ENCODE peak calls at places on chromosomes 11 and 22, in nine cellular contexts. I is heart left ventricle, K is thyroid gland, X is stomach, O is kidney, P is A549, V is neural progenitor cell, E is body of pancreas, C is mammary epithelial cell. S is an unnamed sample. For H3K4me1, the result is how much of the 10 kb centered on the place peaks cover.

GRCh38 chr22:22531770-22532546 is 11.9 kb upstream of the ZNF280A start:
- DNase-seq in I (no peak), K (no peak), X (no peak), O (no peak), P (no peak), V (no peak), E (no peak), C (no peak), S (no peak)

GRCh38 chr22:37654556-37655251 is 3.8 kb upstream of the PDXP start:
- DNase-seq in I (no peak), K (no peak), X (no peak), O (no peak), P (no peak), V (no peak), E (no peak), C (no peak), S (no peak)

GRCh38 chr11:19876750-19877149 is 164.1 kb downstream of the NAV2 start:
- DNase-seq in I (no peak), K (no peak), X (no peak), O (no peak), P (no peak), V (no peak), E (no peak), C (no peak), S (no peak)

GRCh38 chr11:46948378-46949131 is 12.0 kb downstream of the CSTPP1 start:
- DNase-seq in I (no peak), K (no peak), X (no peak), O (no peak), P (peak), V (no peak), E (no peak), C (peak), S (no peak)

GRCh38 chr22:43314611-43315010 is 28.6 kb downstream of the SCUBE1 start:
- DNase-seq in I (no peak), K (no peak), X (no peak), O (no peak), P (no peak), V (no peak), E (no peak), C (no peak), S (no peak)

GRCh38 chr11:64246874-64247728 is at the start of gene PPP1R14B:
- DNase-seq in I (peak), K (peak), X (peak), O (peak), P (peak), V (peak), E (peak), C (peak), S (peak)

GRCh38 chr11:115555336-115556090 is 51.3 kb upstream of the CADM1 start:
- DNase-seq in I (no peak), K (no peak), X (no peak), O (no peak), P (no peak), V (no peak), E (no peak), C (no peak), S (no peak)

GRCh38 chr11:706439-706956 is 467 bp downstream of the EPS8L2 start:
- DNase-seq in I (peak), K (peak), X (peak), O (peak), P (peak), V (no peak), E (peak), C (peak), S (no peak)

GRCh38 chr22:37741312-37741795 is 44.5 kb downstream of the TRIOBP start:
- DNase-seq in I (peak), K (peak), X (peak), O (peak), P (peak), V (peak), E (peak), C (peak), S (peak)

GRCh38 chr11:112745958-112746357 is 215.3 kb upstream of the NCAM1 start:
- DNase-seq in I (no peak), K (no peak), X (no peak), O (no peak), P (no peak), V (no peak), E (no peak), C (no peak), S (no peak)

GRCh38 chr22:39444247-39444800 is 12.5 kb upstream of the MGAT3 start:
- DNase-seq in I (no peak), K (no peak), X (no peak), O (peak), P (no peak), V (no peak), E (no peak), C (no peak), S (no peak)

GRCh38 chr11:133064152-133064877 is 468.0 kb downstream of the OPCML start:
- DNase-seq in I (peak), K (peak), X (peak), O (peak), P (no peak), V (peak), E (peak), C (peak), S (peak)

GRCh38 chr11:86160546-86161149 is 83.9 kb upstream of the EED start:
- DNase-seq in I (no peak), K (no peak), X (no peak), O (no peak), P (peak), V (no peak), E (no peak), C (peak), S (no peak)

GRCh38 chr22:24059121-24059520 is 48.0 kb downstream of the CABIN1 start:
- DNase-seq in I (no peak), K (no peak), X (no peak), O (no peak), P (no peak), V (no peak), E (peak), C (no peak), S (no peak)

GRCh38 chr11:26227311-26227710 is 104.6 kb upstream of the ANO3 start:
- DNase-seq in I (no peak), K (no peak), X (no peak), O (no peak), P (peak), V (peak), E (no peak), C (peak), S (no peak)

GRCh38 chr11:2559527-2560311 is 114.9 kb downstream of the KCNQ1 start:
- DNase-seq in I (peak), K (no peak), X (no peak), O (peak), P (no peak), V (no peak), E (no peak), C (no peak), S (no peak)

GRCh38 chr22:28560005-28560742 is 119.5 kb downstream of the TTC28 start:
- DNase-seq in I (no peak), K (no peak), X (no peak), O (no peak), P (peak), V (no peak), E (peak), C (peak), S (no peak)

GRCh38 chr11:64457416-64458010 is 98.6 kb downstream of the RPS6KA4 start:
- DNase-seq in I (no peak), K (no peak), X (peak), O (peak), P (no peak), V (no peak), E (no peak), C (no peak), S (no peak)

GRCh38 chr22:38982008-38982927 is at the start of gene APOBEC3B:
- DNase-seq in I (peak), K (peak), X (peak), O (peak), P (peak), V (peak), E (peak), C (peak), S (peak)

DNA sequence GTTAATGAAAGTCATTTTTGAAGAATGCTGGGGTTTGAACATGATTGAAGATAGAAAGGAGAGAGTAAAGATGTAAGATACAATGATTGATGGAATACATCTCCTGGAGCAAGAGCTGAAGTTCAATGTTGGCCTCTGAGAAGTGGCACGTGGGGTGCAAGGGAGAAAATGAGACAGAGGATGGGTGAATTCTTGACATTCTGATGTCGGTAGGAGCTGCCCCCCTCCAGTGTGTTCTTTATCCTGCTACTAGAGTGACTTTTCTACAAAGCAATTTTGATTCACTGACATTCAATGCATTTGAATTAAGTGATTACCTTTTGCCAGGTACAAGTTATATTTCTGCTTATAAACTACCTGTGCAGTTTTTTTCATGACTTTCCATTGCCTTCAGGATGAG is 159.0 kb upstream of the MTMR2 start:
- DNase-seq in I (no peak), K (no peak), X (no peak), O (no peak), P (no peak), V (no peak), E (no peak), C (no peak), S (no peak)
- H3K27ac ChIP-seq in I (no peak), K (no peak), X (no peak), O (no peak), P (no peak), V (no peak), E (no peak), C (no peak), S (no peak)

DNA sequence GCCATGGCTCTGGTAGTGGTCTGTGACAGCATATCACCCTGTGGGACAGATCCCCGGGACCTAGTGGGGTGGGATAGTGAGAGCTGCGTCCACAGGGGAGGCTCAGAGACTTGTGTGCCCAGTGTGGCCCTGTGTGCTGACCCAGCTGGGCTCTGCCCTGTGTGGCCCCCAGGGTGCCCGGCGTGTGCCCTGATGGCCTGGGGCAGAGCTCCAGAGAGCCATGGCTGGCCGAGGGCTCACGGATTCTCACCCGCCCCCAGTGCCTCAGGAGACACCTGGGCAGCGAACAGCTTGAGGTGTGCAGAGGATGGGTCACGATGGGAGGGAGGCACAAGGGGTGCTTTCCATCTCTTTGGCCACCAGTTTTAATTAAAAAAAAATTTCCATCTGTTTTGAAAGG is 11.8 kb downstream of the LRP5 start:
- DNase-seq in I (no peak), K (no peak), X (no peak), O (no peak), P (no peak), V (no peak), E (no peak), C (no peak), S (no peak)
- H3K4me1 ChIP-seq in I (under half), K (half or more), X (half or more), O (under half), P (under half), V (under half), E (half or more), C (under half), S (half or more)

GRCh38 chr11:22668005-22668796 is 1.8 kb downstream of the GAS2 start:
- DNase-seq in I (no peak), K (no peak), X (no peak), O (no peak), P (no peak), V (no peak), E (no peak), C (no peak), S (no peak)

GRCh38 chr11:22671751-22672150 is 5.3 kb downstream of the GAS2 start:
- DNase-seq in I (no peak), K (no peak), X (no peak), O (no peak), P (no peak), V (no peak), E (peak), C (no peak), S (no peak)

GRCh38 chr11:22669368-22669767 is 3.0 kb downstream of the GAS2 start:
- DNase-seq in I (no peak), K (no peak), X (no peak), O (no peak), P (no peak), V (no peak), E (no peak), C (no peak), S (no peak)

GRCh38 chr11:22666700-22667439 is 459 bp downstream of the GAS2 start:
- DNase-seq in I (peak), K (peak), X (peak), O (peak), P (no peak), V (peak), E (peak), C (no peak), S (no peak)

GRCh38 chr11:22670803-22671202 is 4.4 kb downstream of the GAS2 start:
- DNase-seq in I (no peak), K (no peak), X (no peak), O (no peak), P (peak), V (no peak), E (no peak), C (peak), S (no peak)
- TF ChIP-seq CTCF in I (no peak), K (no peak), X (no peak), O (no peak), P (peak), V (peak), E (peak), C (peak), S (peak)

GRCh38 chr11:12088047-12088481 is 22.3 kb upstream of the MICAL2 start:
- DNase-seq in I (peak), K (no peak), X (no peak), O (no peak), P (peak), V (no peak), E (no peak), C (peak), S (peak)

GRCh38 chr11:12085371-12086251 is 24.8 kb upstream of the MICAL2 start:
- DNase-seq in I (no peak), K (no peak), X (no peak), O (no peak), P (peak), V (no peak), E (no peak), C (no peak), S (no peak)

GRCh38 chr11:12087075-12087775 is 23.2 kb upstream of the MICAL2 start:
- DNase-seq in I (no peak), K (peak), X (no peak), O (no peak), P (peak), V (no peak), E (no peak), C (peak), S (no peak)

GRCh38 chr11:12088531-12088930 is 21.9 kb upstream of the MICAL2 start:
- DNase-seq in I (no peak), K (no peak), X (no peak), O (no peak), P (no peak), V (no peak), E (no peak), C (no peak), S (no peak)

GRCh38 chr11:12086271-12087074 is 23.9 kb upstream of the MICAL2 start:
- DNase-seq in I (peak), K (peak), X (peak), O (peak), P (peak), V (no peak), E (peak), C (peak), S (peak)
- H3K27ac ChIP-seq in I (peak), K (peak), X (peak), O (peak), P (peak), V (no peak), E (peak), C (peak), S (peak)

DNA sequence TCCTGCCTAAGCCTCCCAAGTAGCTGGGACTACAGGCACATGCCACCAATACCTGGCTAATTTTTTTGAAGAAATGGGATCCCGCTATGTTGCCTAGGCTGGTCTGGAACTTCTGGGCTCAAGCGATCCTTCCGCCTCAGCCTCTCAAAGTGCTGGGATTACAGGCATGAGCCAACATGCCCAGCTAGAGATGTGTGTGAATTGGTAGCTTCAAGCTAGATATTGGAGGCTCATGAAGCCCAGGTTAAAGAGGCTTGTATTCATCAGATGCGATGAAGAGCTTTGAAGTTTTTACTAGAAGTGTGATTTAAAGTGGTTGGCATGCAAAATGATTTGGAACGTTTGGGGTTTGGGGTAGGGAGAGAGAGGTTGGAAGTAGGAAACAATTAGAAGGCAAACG is 19.6 kb downstream of the NF2 start:
- DNase-seq in I (no peak), K (no peak), X (no peak), O (no peak), P (no peak), V (no peak), E (no peak), C (peak), S (no peak)
- H3K4me1 ChIP-seq in I (half or more), K (under half), X (half or more), O (under half), P (half or more), V (under half), E (half or more), C (half or more), S (under half)

GRCh38 chr11:31236052-31236652 is 133.4 kb downstream of the DCDC1 start:
- DNase-seq in I (no peak), K (no peak), X (no peak), O (no peak), P (peak), V (no peak), E (no peak), C (peak), S (no peak)
- TF ChIP-seq CTCF in I (peak), K (peak), X (no peak), O (no peak), P (peak), V (peak), E (peak), C (peak), S (peak)

GRCh38 chr22:41544671-41545476 is 604 bp upstream of the POLR3H start:
- DNase-seq in I (no peak), K (no peak), X (no peak), O (no peak), P (no peak), V (peak), E (no peak), C (peak), S (no peak)
- H3K27ac ChIP-seq in I (no peak), K (no peak), X (peak), O (no peak), P (peak), V (no peak), E (peak), C (peak), S (no peak)

DNA sequence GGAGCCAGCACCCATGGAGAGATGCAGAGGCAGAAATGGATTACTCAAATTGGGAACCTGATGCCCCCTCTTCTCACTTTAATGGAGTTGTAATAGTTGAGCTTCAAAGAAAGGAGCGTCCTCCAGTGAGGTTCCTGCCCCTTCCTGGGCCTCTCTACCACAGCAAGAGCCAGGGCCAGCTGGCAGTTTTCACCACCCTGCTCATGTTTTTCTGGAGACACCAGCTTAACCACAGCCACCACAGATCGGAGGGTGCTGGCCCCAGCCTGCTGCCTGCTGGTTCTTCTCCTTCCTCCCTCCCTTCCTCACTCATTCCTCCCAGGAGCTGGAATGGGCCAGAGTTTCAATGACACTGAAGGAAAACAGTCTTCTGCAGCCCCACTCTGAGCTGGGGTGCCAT is 57.8 kb downstream of the TRAF6 start:
- DNase-seq in I (no peak), K (no peak), X (no peak), O (no peak), P (no peak), V (no peak), E (no peak), C (peak), S (no peak)
- H3K4me1 ChIP-seq in I (half or more), K (under half), X (under half), O (under half), P (under half), V (under half), E (under half), C (under half), S (half or more)

GRCh38 chr11:121648306-121648705 is 195.5 kb upstream of the SORL1-AS1 start:
- DNase-seq in I (no peak), K (no peak), X (no peak), O (no peak), P (no peak), V (no peak), E (no peak), C (no peak), S (no peak)
- TF ChIP-seq CTCF in I (no peak), K (no peak), X (no peak), O (no peak), P (no peak), V (peak), E (no peak), C (peak), S (no peak)

GRCh38 chr11:8758619-8759169 is 76.1 kb downstream of the RPL27A start:
- DNase-seq in I (no peak), K (no peak), X (no peak), O (peak), P (no peak), V (no peak), E (no peak), C (no peak), S (no peak)

GRCh38 chr11:8759634-8760033 is 77.0 kb downstream of the RPL27A start:
- DNase-seq in I (no peak), K (peak), X (peak), O (no peak), P (no peak), V (no peak), E (peak), C (no peak), S (no peak)

GRCh38 chr11:8756201-8756600 is 73.6 kb downstream of the RPL27A start:
- DNase-seq in I (no peak), K (peak), X (no peak), O (no peak), P (no peak), V (no peak), E (peak), C (no peak), S (no peak)

GRCh38 chr11:8757533-8757932 is 74.9 kb downstream of the RPL27A start:
- DNase-seq in I (no peak), K (no peak), X (no peak), O (no peak), P (no peak), V (no peak), E (no peak), C (no peak), S (no peak)

GRCh38 chr11:8757047-8757446 is 74.5 kb downstream of the RPL27A start:
- DNase-seq in I (no peak), K (no peak), X (no peak), O (no peak), P (no peak), V (no peak), E (no peak), C (no peak), S (no peak)
- H3K27ac ChIP-seq in I (no peak), K (peak), X (peak), O (peak), P (no peak), V (no peak), E (peak), C (no peak), S (peak)